ENCODE peak calls at places on chromosomes 3 and 15, in six cellular contexts. V is stimulated activated CD4-positive, alpha-beta T cell treated with anti-CD3 and anti-CD28 coated beads, Interleukin-4, amount 100 ng/mL, for 4 hours; N is AG04450; W is activated CD8-positive, alpha-beta T cell treated with anti-CD3 and anti-CD28 coated beads, Interleukin-2, amount 10 ng/mL, durations not matched to agents 7 days and 5 days; E is MV-4-11; C is ELR. J is an unnamed sample.

GRCh38 chr3:98657429-98657828 is 64.0 kb upstream of the CPOX start:
- DNase-seq in V (peak; percentile 31), N (no peak), W (peak; percentile 64), E (no peak), C (peak; percentile 15), J (no peak)

GRCh38 chr3:126678691-126679317 is 23.9 kb upstream of the TXNRD3 start:
- DNase-seq in V (no peak), N (no peak), W (no peak), E (no peak), C (no peak), J (no peak)

GRCh38 chr3:11655188-11655928 is 11.6 kb upstream of the VGLL4 start:
- DNase-seq in V (no peak), N (no peak), W (peak; percentile 30), E (no peak), C (peak; percentile 40), J (no peak)

GRCh38 chr3:20054549-20054987 is 14.3 kb downstream of the KAT2B start:
- DNase-seq in V (peak; percentile 37), N (no peak), W (peak; percentile 79), E (peak; percentile 87), C (peak; percentile 90), J (peak; percentile 97)

GRCh38 chr15:99956022-99956775 is 223.0 kb upstream of the LYSMD4 start:
- DNase-seq in V (no peak), N (no peak), W (no peak), E (no peak), C (no peak), J (no peak)

GRCh38 chr15:90087454-90088154 is 14.7 kb downstream of the IDH2 start:
- DNase-seq in V (no peak), N (no peak), W (peak; percentile 48), E (peak; percentile 29), C (peak; percentile 62), J (peak; percentile 35)

GRCh38 chr3:61894988-61895935 is 333.9 kb downstream of the PTPRG start:
- DNase-seq in V (no peak), N (peak; percentile 58), W (peak; percentile 72), E (peak; percentile 96), C (peak; percentile 95), J (peak; percentile 27)

GRCh38 chr15:101017041-101017754 is 98.0 kb downstream of the LRRK1 start:
- DNase-seq in V (no peak), N (no peak), W (no peak), E (no peak), C (peak; percentile 28), J (no peak)

GRCh38 chr15:29021901-29022300 is 136.1 kb downstream of the APBA2 start:
- DNase-seq in V (no peak), N (no peak), W (no peak), E (no peak), C (no peak), J (no peak)

GRCh38 chr15:73856458-73857192 is 16.7 kb upstream of the TBC1D21 start:
- DNase-seq in V (no peak), N (no peak), W (no peak), E (no peak), C (no peak), J (no peak)

J was measured in HL-60.